ENCODE peak calls at places on chromosomes 2 and 18, in five cellular contexts. Q, U, P, B and L are unnamed samples.

GRCh38 chr2:84212611-84213314 is 246.3 kb downstream of the SUCLG1 start:
- DNase-seq in U (no peak), Q (no peak), B (no peak), P (no peak), L (no peak)

GRCh38 chr2:145909781-145910180 is 1389.9 kb upstream of the ZEB2 start:
- DNase-seq in P (no peak), B (no peak), U (no peak), Q (peak), L (no peak)

GRCh38 chr2:45010706-45011036 is 1.4 kb upstream of the SIX2 start:
- DNase-seq in Q (no peak), U (no peak), B (no peak), P (no peak), L (no peak)

GRCh38 chr18:58313491-58314032 is 269.5 kb downstream of the NEDD4L start:
- DNase-seq in Q (no peak), U (no peak), P (no peak), B (no peak), L (no peak)

GRCh38 chr2:172864182-172864581 is 128.5 kb downstream of the RAPGEF4 start:
- DNase-seq in U (peak), P (peak), B (peak), Q (peak), L (peak)

GRCh38 chr2:71611247-71611646 is 157.9 kb downstream of the DYSF start:
- DNase-seq in Q (no peak), B (no peak), U (peak), P (no peak), L (no peak)

GRCh38 chr2:30721241-30721640 is 86.0 kb downstream of the CAPN13 start:
- DNase-seq in U (peak), P (no peak), B (no peak), Q (no peak), L (no peak)

GRCh38 chr2:208370881-208371633 is 35.5 kb upstream of the PTH2R start:
- DNase-seq in B (no peak), Q (peak), P (no peak), U (no peak), L (no peak)

GRCh38 chr2:201855356-201855755 is 49.0 kb downstream of the CDK15 start:
- DNase-seq in U (no peak), B (no peak), P (no peak), Q (peak), L (peak)

DNA sequence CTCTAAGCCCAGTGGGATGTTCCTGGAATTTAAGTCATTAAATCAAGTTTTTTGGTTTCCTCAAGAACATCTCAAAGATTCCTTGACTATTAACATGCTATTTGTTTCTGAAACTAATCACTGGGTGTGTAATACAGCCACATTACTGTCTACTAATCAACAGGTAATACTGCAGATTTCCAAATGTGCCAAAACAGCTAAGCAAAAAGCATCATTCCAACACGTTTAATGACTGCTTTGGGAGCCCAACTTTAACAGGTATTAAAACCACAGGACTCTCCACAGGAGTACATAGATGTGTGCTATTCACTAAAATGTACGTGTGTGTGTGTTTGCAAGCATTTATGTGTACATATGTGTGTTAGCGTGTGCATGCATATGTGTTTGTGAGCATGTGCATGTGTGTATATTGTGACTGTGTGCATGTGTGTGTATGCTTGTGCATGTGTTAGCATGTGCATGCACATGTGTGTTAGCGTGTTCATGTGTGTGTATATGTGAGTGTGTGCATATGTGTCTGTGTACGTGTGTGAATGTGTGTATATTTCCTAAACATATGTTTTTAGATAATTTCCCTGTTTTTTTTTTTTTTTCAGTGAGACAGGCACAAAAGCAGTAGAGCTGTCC is 80.7 kb downstream of the BCL11A start:
- DNase-seq in Q (no peak), B (no peak), P (no peak), U (no peak), L (no peak)
- H4K91ac ChIP-seq in Q (no peak), B (no peak), P (no peak), U (no peak), L (no peak)

GRCh38 chr2:127092951-127093516 is 13.9 kb downstream of the BIN1 start:
- DNase-seq in B (no peak), P (no peak), Q (no peak), U (no peak), L (no peak)
- H2AK5ac ChIP-seq in B (no peak), P (peak), Q (no peak), U (no peak), L (peak)

GRCh38 chr18:47930844-47931706 is 616 bp upstream of the SMAD2 start:
- DNase-seq in B (peak), U (peak), P (peak), Q (peak), L (peak)
- H4K91ac ChIP-seq in B (peak), U (no peak), P (peak), Q (peak), L (peak)

GRCh38 chr18:24862225-24862893 is 401.9 kb downstream of the HRH4 start:
- DNase-seq in B (no peak), P (peak), Q (no peak), U (peak), L (no peak)
- H2AK5ac ChIP-seq in B (no peak), P (no peak), Q (no peak), U (no peak), L (no peak)

GRCh38 chr2:80231421-80231820 is 73.1 kb downstream of the LRRTM1 start:
- DNase-seq in B (no peak), U (no peak), P (no peak), Q (no peak), L (no peak)
- H4K91ac ChIP-seq in B (no peak), U (no peak), P (no peak), Q (no peak), L (no peak)

GRCh38 chr2:11724151-11724550 is 22.3 kb upstream of the LPIN1 start:
- DNase-seq in P (no peak), Q (no peak), B (no peak), U (no peak), L (no peak)
- H2AK5ac ChIP-seq in P (no peak), Q (no peak), B (no peak), U (no peak), L (no peak)